ENCODE peak calls at places on chromosome X, in eight cellular contexts. A is cardiac fibroblast, F is fibroblast of lung, O is suprapubic skin, J is sigmoid colon, T is HFFc6, R is progenitor cell of endocrine pancreas, E is mesothelial cell of epicardium. W is an unnamed sample.
A peak's percentile ranks its signal among the peaks of the same experiment; 100 is the strongest.

GRCh38 chrX:19729761-19730160 is 157.6 kb downstream of the SH3KBP1 start:
- DNase-seq in A (no peak), F (no peak), O (no peak), J (no peak), T (no peak), R (no peak), E (no peak), W (no peak)

GRCh38 chrX:10007604-10008003 is 40.4 kb downstream of the CLDN34 start:
- DNase-seq in A (no peak), F (peak; percentile 42), O (no peak), J (no peak), T (peak; percentile 33), R (no peak), E (no peak), W (no peak)

GRCh38 chrX:45628041-45628440 is 427.4 kb upstream of the DIPK2B start:
- DNase-seq in A (no peak), F (peak; percentile 18), O (no peak), J (no peak), T (no peak), R (no peak), E (no peak), W (no peak)

GRCh38 chrX:426881-427280 is 40.2 kb upstream of the PPP2R3B start:
- DNase-seq in A (no peak), F (no peak), O (no peak), J (no peak), T (peak; percentile 34), R (no peak), E (no peak), W (no peak)

GRCh38 chrX:50161143-50161542 is 39.7 kb downstream of the AKAP4 start:
- DNase-seq in A (no peak), F (no peak), O (no peak), J (no peak), T (no peak), R (no peak), E (no peak), W (no peak)

GRCh38 chrX:38669425-38669824 is 108.1 kb downstream of the TSPAN7 start:
- DNase-seq in A (no peak), F (no peak), O (no peak), J (no peak), T (no peak), R (no peak), E (no peak), W (no peak)

GRCh38 chrX:80354966-80355465 is 65.2 kb upstream of the TENT5D start:
- DNase-seq in A (no peak), F (no peak), O (no peak), J (no peak), T (no peak), R (no peak), E (no peak), W (no peak)

GRCh38 chrX:13194291-13195103 is 125.4 kb downstream of the ATXN3L start:
- DNase-seq in A (no peak), F (peak; percentile 22), O (no peak), J (no peak), T (no peak), R (no peak), E (no peak), W (no peak)

GRCh38 chrX:68660746-68661145 is 13.3 kb downstream of the STARD8 start:
- DNase-seq in A (no peak), F (no peak), O (no peak), J (no peak), T (no peak), R (no peak), E (no peak), W (no peak)

GRCh38 chrX:20571611-20572010 is 304.9 kb upstream of the RPS6KA3 start:
- DNase-seq in A (no peak), F (peak; percentile 20), O (no peak), J (no peak), T (no peak), R (no peak), E (no peak), W (no peak)

GRCh38 chrX:134622056-134622812 is 36.0 kb downstream of the PLAC1 start:
- DNase-seq in A (peak; percentile 83), F (peak; percentile 86), O (no peak), J (no peak), T (peak; percentile 70), R (no peak), E (no peak), W (no peak)

GRCh38 chrX:21438792-21439191 is 64.6 kb downstream of the CNKSR2 start:
- DNase-seq in A (no peak), F (no peak), O (no peak), J (no peak), T (no peak), R (no peak), E (no peak), W (no peak)

GRCh38 chrX:51395807-51396728 is 63.4 kb downstream of the NUDT10 start:
- DNase-seq in A (no peak), F (peak; percentile 21), O (no peak), J (peak; percentile 62), T (no peak), R (no peak), E (no peak), W (no peak)

DNA sequence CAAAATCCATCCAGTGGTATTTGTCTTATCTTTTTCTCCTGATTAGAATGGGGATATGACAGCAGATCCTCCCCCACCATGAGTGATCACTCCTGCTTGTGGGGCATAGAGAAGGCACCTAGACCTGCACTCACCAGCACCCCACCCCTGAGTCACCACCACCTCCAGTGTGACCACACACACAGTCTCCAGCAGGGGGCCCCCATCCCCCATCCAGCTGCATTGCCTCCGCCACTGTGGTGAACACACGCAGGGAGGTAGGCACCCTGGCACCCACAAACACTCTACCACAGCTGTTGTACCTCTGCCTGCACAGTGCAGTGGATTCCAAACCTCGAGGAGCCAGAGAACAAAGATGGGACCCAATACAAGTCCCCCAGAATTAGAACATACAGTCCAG is 9.0 kb upstream of the MAGEA8 start:
- DNase-seq in A (peak; percentile 2), F (no peak), O (no peak), J (no peak), T (no peak), R (no peak), E (no peak), W (no peak)
- TF ChIP-seq CTCF in A (peak; percentile 50), F (peak; percentile 22), O (no peak), J (no peak), T (peak; percentile 37), R (peak; percentile 53), E (no peak), W (peak; percentile 23)

DNA sequence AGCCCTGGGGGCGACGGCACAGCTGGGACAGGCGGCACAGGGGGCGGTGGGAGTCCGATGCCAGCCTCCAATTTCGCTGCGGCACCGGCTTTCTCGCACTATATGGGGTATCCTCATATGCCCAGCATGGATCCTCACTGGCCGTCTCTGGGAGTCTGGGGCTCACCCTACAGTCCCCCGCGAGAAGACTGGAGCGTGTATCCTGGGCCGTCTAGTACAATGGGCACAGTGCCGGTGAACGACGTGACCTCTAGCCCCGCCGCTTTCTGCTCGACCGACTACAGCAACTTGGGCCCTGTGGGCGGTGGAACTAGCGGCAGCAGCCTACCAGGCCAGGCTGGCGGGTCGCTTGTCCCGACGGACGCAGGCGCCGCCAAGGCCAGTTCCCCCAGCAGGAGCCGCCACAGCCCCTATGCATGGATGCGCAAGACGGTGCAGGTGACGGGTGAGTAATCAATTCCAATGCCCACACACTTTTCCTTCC is 500 bp downstream of the CDX4 start:
- DNase-seq in A (no peak), F (no peak), O (no peak), J (no peak), T (no peak), R (no peak), E (no peak), W (peak; percentile 83)
- TF ChIP-seq CTCF in A (no peak), F (no peak), O (no peak), J (no peak), T (no peak), R (no peak), E (no peak), W (no peak)

DNA sequence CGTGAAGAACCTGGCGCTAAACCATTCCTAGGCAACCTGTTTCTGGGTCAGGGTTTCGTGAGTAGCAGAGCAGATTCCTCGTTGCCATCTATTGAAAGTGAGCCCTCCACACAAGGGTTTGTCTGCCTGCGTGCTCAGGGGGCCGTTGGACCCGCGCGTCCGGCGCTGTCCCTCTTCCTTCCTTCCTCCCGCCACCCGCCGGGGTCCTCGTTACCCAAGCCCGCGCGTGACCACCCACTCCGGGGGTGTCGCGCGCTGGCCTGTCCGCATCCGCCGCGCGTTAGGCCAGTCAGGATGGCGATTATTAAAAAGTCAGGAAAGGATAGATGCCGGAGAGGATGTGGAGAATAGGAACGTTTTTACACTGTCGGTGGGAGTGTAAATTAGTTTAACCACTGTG is 66.8 kb downstream of the LINC00632 start:
- DNase-seq in A (no peak), F (no peak), O (no peak), J (no peak), T (no peak), R (no peak), E (no peak), W (no peak)
- TF ChIP-seq CTCF in A (no peak), F (no peak), O (no peak), J (no peak), T (no peak), R (no peak), E (no peak), W (no peak)

DNA sequence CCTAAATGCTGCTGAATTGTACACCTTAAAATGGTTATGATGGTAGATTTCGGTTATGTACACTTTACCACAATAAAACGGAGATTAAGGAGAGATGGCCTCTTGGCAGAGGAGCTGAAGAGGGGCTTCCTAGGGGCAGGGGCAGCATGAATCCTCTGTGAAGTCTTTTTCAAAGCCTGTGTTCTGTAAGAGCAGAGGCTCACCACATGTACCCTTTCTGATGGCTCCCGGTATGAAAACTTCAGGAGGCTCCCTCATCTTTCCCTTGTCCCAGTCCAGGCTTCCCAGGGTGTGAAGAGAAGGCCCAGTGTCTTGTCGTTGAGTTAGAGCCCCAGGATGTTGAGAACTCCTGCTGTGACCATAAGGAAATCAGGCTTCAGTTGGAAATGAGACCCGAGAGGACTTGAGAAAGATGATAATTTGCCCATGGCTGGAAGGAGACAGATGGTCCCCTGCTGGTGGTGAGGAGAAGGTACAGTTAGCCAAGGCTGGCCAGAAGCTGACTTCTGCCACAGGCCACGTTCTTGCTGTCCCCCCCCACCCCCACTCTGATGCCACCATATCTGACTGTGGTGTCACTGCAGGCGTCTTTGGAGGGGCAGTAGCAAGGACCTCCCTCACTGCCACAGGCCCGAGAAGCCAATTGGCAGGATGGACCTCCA is 31.8 kb upstream of the MTM1 start:
- DNase-seq in A (no peak), F (no peak), O (no peak), J (no peak), T (no peak), R (no peak), E (no peak), W (no peak)
- TF ChIP-seq CTCF in A (peak; percentile 12), F (no peak), O (no peak), J (no peak), T (peak; percentile 28), R (peak; percentile 28), E (no peak), W (peak; percentile 10)

DNA sequence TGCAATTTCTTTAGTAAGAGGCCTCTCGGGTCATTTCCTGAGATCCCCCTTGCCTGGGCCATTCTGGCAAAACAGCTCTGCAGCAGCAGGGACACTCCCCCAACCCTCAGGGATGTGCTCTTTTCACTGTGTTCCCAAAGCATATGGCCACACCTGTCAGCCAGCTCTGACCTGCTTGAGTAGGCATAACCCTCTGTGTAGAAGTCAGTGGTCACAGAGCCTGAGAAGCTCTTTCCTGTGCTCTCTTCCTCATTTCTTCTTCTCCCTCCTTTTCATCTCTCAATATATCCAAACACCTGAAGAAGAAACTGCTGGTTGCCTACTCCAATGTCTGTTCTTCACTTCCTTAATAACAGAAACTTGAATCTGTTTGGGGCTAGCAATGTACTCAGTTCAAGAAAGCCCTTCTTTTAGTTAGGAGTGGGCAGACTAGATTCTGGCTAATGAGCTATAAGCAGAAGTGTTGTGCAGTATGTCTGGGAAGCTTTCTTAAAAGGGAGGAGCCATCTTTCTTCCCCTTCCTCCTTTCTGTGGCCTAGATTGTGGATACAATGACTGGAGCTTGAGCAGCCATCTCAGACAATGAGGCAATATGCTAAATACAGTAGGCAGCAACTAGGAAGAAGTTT is 73.3 kb downstream of the PRPS1 start:
- DNase-seq in A (no peak), F (no peak), O (no peak), J (peak; percentile 57), T (no peak), R (no peak), E (no peak), W (no peak)
- TF ChIP-seq CTCF in A (no peak), F (no peak), O (no peak), J (no peak), T (no peak), R (no peak), E (no peak), W (no peak)

W was measured in osteocyte.